ENCODE peak calls at places on chromosome 15, in four cellular contexts. One of them, this sample, is unnamed.

GRCh38 chr15:41870689-41871081 is 23.2 kb downstream of the SPTBN5 start:
- DNase-seq in A549: no peak
- DNase-seq in HepG2: no peak
- DNase-seq in K562: no peak
- DNase-seq in this sample: no peak

GRCh38 chr15:25188551-25189101 is 233.8 kb downstream of the SNRPN start:
- DNase-seq in A549: no peak
- DNase-seq in HepG2: no peak
- DNase-seq in K562: no peak
- DNase-seq in this sample: no peak

GRCh38 chr15:101710806-101711205 is 13.5 kb downstream of the TARS3 start:
- DNase-seq in A549: no peak
- DNase-seq in HepG2: peak
- DNase-seq in K562: no peak
- DNase-seq in this sample: no peak

GRCh38 chr15:35646790-35647189 is 100.8 kb upstream of the DPH6 start:
- DNase-seq in A549: no peak
- DNase-seq in HepG2: no peak
- DNase-seq in K562: no peak
- DNase-seq in this sample: no peak

GRCh38 chr15:57323806-57324589 is 52.3 kb upstream of the CGNL1 start:
- DNase-seq in A549: peak
- DNase-seq in HepG2: no peak
- DNase-seq in K562: peak
- DNase-seq in this sample: no peak

GRCh38 chr15:23518104-23518503 is 47.4 kb upstream of the MKRN3 start:
- DNase-seq in A549: no peak
- DNase-seq in HepG2: no peak
- DNase-seq in K562: no peak
- DNase-seq in this sample: no peak

GRCh38 chr15:31254431-31255175 is 72.0 kb upstream of the KLF13 start:
- DNase-seq in A549: no peak
- DNase-seq in HepG2: no peak
- DNase-seq in K562: no peak
- DNase-seq in this sample: no peak

GRCh38 chr15:79858469-79858868 is 38.3 kb downstream of the MTHFS start:
- DNase-seq in A549: no peak
- DNase-seq in HepG2: no peak
- DNase-seq in K562: no peak
- DNase-seq in this sample: no peak

GRCh38 chr15:44554934-44555723 is 18.2 kb downstream of the EIF3J start:
- DNase-seq in A549: no peak
- DNase-seq in HepG2: no peak
- DNase-seq in K562: no peak
- DNase-seq in this sample: no peak

GRCh38 chr15:68518785-68519430 is 59.9 kb upstream of the CORO2B start:
- DNase-seq in A549: no peak
- DNase-seq in HepG2: no peak
- DNase-seq in K562: no peak
- DNase-seq in this sample: no peak

GRCh38 chr15:57263520-57263919 is 112.8 kb upstream of the CGNL1 start:
- DNase-seq in A549: no peak
- DNase-seq in HepG2: no peak
- DNase-seq in K562: no peak
- DNase-seq in this sample: no peak

GRCh38 chr15:68528891-68529290 is 49.9 kb upstream of the CORO2B start:
- DNase-seq in A549: no peak
- DNase-seq in HepG2: no peak
- DNase-seq in K562: no peak
- DNase-seq in this sample: no peak

GRCh38 chr15:39028069-39028468 is 463.5 kb upstream of the RASGRP1 start:
- DNase-seq in A549: peak
- DNase-seq in HepG2: no peak
- DNase-seq in K562: no peak
- DNase-seq in this sample: no peak

GRCh38 chr15:73571346-73571745 is 61.8 kb downstream of the NPTN start:
- DNase-seq in A549: no peak
- DNase-seq in HepG2: peak
- DNase-seq in K562: no peak
- DNase-seq in this sample: no peak

GRCh38 chr15:101209285-101209821 is 42.5 kb downstream of the CHSY1 start:
- DNase-seq in A549: no peak
- DNase-seq in HepG2: no peak
- DNase-seq in K562: no peak
- DNase-seq in this sample: no peak

GRCh38 chr15:83955806-83956265 is 279.7 kb upstream of the GOLGA6L4 start:
- DNase-seq in A549: no peak
- DNase-seq in HepG2: no peak
- DNase-seq in K562: no peak
- DNase-seq in this sample: peak

GRCh38 chr15:95596487-95596886 is 734.0 kb upstream of the NR2F2 start:
- DNase-seq in A549: no peak
- DNase-seq in HepG2: no peak
- DNase-seq in K562: no peak
- DNase-seq in this sample: no peak

GRCh38 chr15:96362759-96363678 is 32.5 kb downstream of the NR2F2 start:
- DNase-seq in A549: no peak
- DNase-seq in HepG2: no peak
- DNase-seq in K562: no peak
- DNase-seq in this sample: no peak

GRCh38 chr15:48493084-48493762 is 152.3 kb downstream of the FBN1 start:
- DNase-seq in A549: no peak
- DNase-seq in HepG2: no peak
- DNase-seq in K562: no peak
- DNase-seq in this sample: no peak

GRCh38 chr15:70608156-70608555 is 155.2 kb downstream of the UACA start:
- DNase-seq in A549: no peak
- DNase-seq in HepG2: no peak
- DNase-seq in K562: no peak
- DNase-seq in this sample: no peak

GRCh38 chr15:70561885-70562284 is 201.5 kb downstream of the UACA start:
- DNase-seq in A549: no peak
- DNase-seq in HepG2: no peak
- DNase-seq in K562: no peak
- DNase-seq in this sample: no peak

GRCh38 chr15:98442379-98442833 is 205.9 kb upstream of the IGF1R start:
- DNase-seq in A549: peak
- DNase-seq in HepG2: peak
- DNase-seq in K562: peak
- DNase-seq in this sample: no peak

GRCh38 chr15:51714911-51715310 is 22.5 kb downstream of the LYSMD2 start:
- DNase-seq in A549: no peak
- DNase-seq in HepG2: no peak
- DNase-seq in K562: no peak
- DNase-seq in this sample: no peak

GRCh38 chr15:51718199-51718598 is 19.3 kb downstream of the LYSMD2 start:
- DNase-seq in A549: no peak
- DNase-seq in HepG2: no peak
- DNase-seq in K562: no peak
- DNase-seq in this sample: no peak

GRCh38 chr15:51718745-51719144 is 18.7 kb downstream of the LYSMD2 start:
- DNase-seq in A549: no peak
- DNase-seq in HepG2: no peak
- DNase-seq in K562: no peak
- DNase-seq in this sample: no peak

GRCh38 chr15:51714162-51714561 is 23.3 kb downstream of the LYSMD2 start:
- DNase-seq in A549: no peak
- DNase-seq in HepG2: no peak
- DNase-seq in K562: no peak
- DNase-seq in this sample: no peak
- TF ChIP-seq CHD4 in A549: no peak
- TF ChIP-seq CHD4 in HepG2: no peak
- TF ChIP-seq CHD4 in K562: no peak
- TF ChIP-seq CHD4 in this sample: no peak

GRCh38 chr15:60899322-60899966 is 329.7 kb downstream of the RORA start:
- DNase-seq in A549: no peak
- DNase-seq in HepG2: peak
- DNase-seq in K562: no peak
- DNase-seq in this sample: peak
- TF ChIP-seq CHD4 in A549: no peak
- TF ChIP-seq CHD4 in HepG2: no peak
- TF ChIP-seq CHD4 in K562: no peak
- TF ChIP-seq CHD4 in this sample: no peak

GRCh38 chr15:58903232-58903631 is 30.2 kb downstream of the SLTM start:
- DNase-seq in A549: no peak
- DNase-seq in HepG2: no peak
- DNase-seq in K562: no peak
- DNase-seq in this sample: no peak
- TF ChIP-seq CHD4 in A549: no peak
- TF ChIP-seq CHD4 in HepG2: no peak
- TF ChIP-seq CHD4 in K562: no peak
- TF ChIP-seq CHD4 in this sample: no peak

GRCh38 chr15:62071711-62072308 is 5.0 kb downstream of the C2CD4A start:
- DNase-seq in A549: peak
- DNase-seq in HepG2: peak
- DNase-seq in K562: peak
- DNase-seq in this sample: no peak

GRCh38 chr15:62079594-62079993 is 12.8 kb downstream of the C2CD4A start:
- DNase-seq in A549: no peak
- DNase-seq in HepG2: no peak
- DNase-seq in K562: no peak
- DNase-seq in this sample: no peak

GRCh38 chr15:62075595-62076279 is 9.0 kb downstream of the C2CD4A start:
- DNase-seq in A549: no peak
- DNase-seq in HepG2: no peak
- DNase-seq in K562: no peak
- DNase-seq in this sample: no peak
- TF ChIP-seq CHD4 in A549: no peak
- TF ChIP-seq CHD4 in HepG2: no peak
- TF ChIP-seq CHD4 in K562: no peak
- TF ChIP-seq CHD4 in this sample: no peak